ENCODE peak calls at places on chromosomes 12 and 14, in four cellular contexts. N is mammary epithelial cell, G is neural progenitor cell, Q is A549. J is an unnamed sample.

GRCh38 chr12:89348894-89349669 is 3.2 kb downstream of the DUSP6 start:
- DNase-seq in N (peak; percentile 28), G (peak; percentile 30), Q (no peak), J (no peak)

GRCh38 chr12:95473440-95473946 is 459 bp upstream of the METAP2 start:
- DNase-seq in N (peak; percentile 56), G (peak; percentile 45), Q (peak; percentile 43), J (peak; percentile 53)

GRCh38 chr14:100858838-100859220 is 32.9 kb downstream of the MEG3 start:
- DNase-seq in N (no peak), G (no peak), Q (no peak), J (no peak)

GRCh38 chr12:71970031-71970430 is 31.4 kb downstream of the TPH2 start:
- DNase-seq in N (no peak), G (no peak), Q (no peak), J (no peak)

GRCh38 chr12:89383235-89384049 is 31.1 kb upstream of the DUSP6 start:
- DNase-seq in N (no peak), G (peak; percentile 20), Q (no peak), J (no peak)

GRCh38 chr14:104864267-104865068 is 600 bp upstream of the CEP170B start:
- DNase-seq in N (peak; percentile 86), G (peak; percentile 75), Q (peak; percentile 37), J (no peak)

GRCh38 chr14:100909439-100909838 is 5.9 kb upstream of the RTL1 start:
- DNase-seq in N (no peak), G (no peak), Q (no peak), J (no peak)

GRCh38 chr12:24728366-24728765 is 220.5 kb downstream of the BCAT1 start:
- DNase-seq in N (peak; percentile 14), G (peak; percentile 30), Q (peak; percentile 10), J (no peak)

GRCh38 chr14:80955434-80955939 is at the start of gene TSHR:
- DNase-seq in N (no peak), G (peak; percentile 23), Q (peak; percentile 7), J (no peak)

GRCh38 chr14:78232666-78233065 is 62.5 kb downstream of the NRXN3 start:
- DNase-seq in N (no peak), G (no peak), Q (no peak), J (no peak)

GRCh38 chr14:105267820-105268548 is 19.7 kb downstream of the BTBD6 start:
- DNase-seq in N (peak; percentile 15), G (no peak), Q (no peak), J (no peak)

GRCh38 chr12:127613056-127613455 is 653.9 kb upstream of the TMEM132C start:
- DNase-seq in N (no peak), G (no peak), Q (no peak), J (no peak)

GRCh38 chr12:6915023-6915788 is 826 bp downstream of the ENO2 start:
- DNase-seq in N (no peak), G (peak; percentile 81), Q (peak; percentile 65), J (no peak)

GRCh38 chr12:74538491-74539258 is 1.0 kb downstream of the ATXN7L3B start:
- DNase-seq in N (peak; percentile 21), G (no peak), Q (no peak), J (no peak)

GRCh38 chr14:102554835-102555819 is 37.3 kb upstream of the RCOR1 start:
- DNase-seq in N (no peak), G (peak; percentile 87), Q (no peak), J (no peak)

GRCh38 chr14:105846312-105846711 is 319.9 kb downstream of the TMEM121 start:
- DNase-seq in N (no peak), G (no peak), Q (no peak), J (no peak)

GRCh38 chr14:103880334-103880985 is 33.1 kb upstream of the PPP1R13B start:
- DNase-seq in N (peak; percentile 43), G (peak; percentile 24), Q (peak; percentile 54), J (no peak)

GRCh38 chr14:104977681-104978647 is at the start of gene AHNAK2:
- DNase-seq in N (peak; percentile 75), G (peak; percentile 96), Q (peak; percentile 60), J (no peak)

GRCh38 chr14:75720828-75721227 is 59.8 kb downstream of the TTLL5 start:
- DNase-seq in N (peak; percentile 18), G (no peak), Q (no peak), J (no peak)

GRCh38 chr12:52173526-52173925 is 18.3 kb downstream of the KRT80 start:
- DNase-seq in N (no peak), G (no peak), Q (no peak), J (no peak)

GRCh38 chr12:29301114-29301513 is 79.9 kb downstream of the ERGIC2 start:
- DNase-seq in N (no peak), G (no peak), Q (no peak), J (no peak)

GRCh38 chr14:50396636-50397460 is at the start of gene CDKL1:
- DNase-seq in N (peak; percentile 76), G (peak; percentile 86), Q (peak; percentile 43), J (no peak)

GRCh38 chr12:92186038-92186470 is 40.4 kb upstream of the BTG1 start:
- DNase-seq in N (no peak), G (no peak), Q (no peak), J (no peak)

GRCh38 chr14:51547260-51547659 is 104.5 kb upstream of the FRMD6 start:
- DNase-seq in N (peak; percentile 99), G (no peak), Q (peak; percentile 55), J (peak; percentile 93)

GRCh38 chr14:93857500-93857899 is 69.2 kb upstream of the PRIMA1 start:
- DNase-seq in N (no peak), G (peak; percentile 47), Q (no peak), J (no peak)

GRCh38 chr12:66664076-66664475 is 14.8 kb downstream of the GRIP1 start:
- DNase-seq in N (peak; percentile 14), G (no peak), Q (no peak), J (no peak)

GRCh38 chr12:10365716-10366433 is 24.0 kb downstream of the KLRK1 start:
- DNase-seq in N (peak; percentile 25), G (peak; percentile 3), Q (no peak), J (no peak)

GRCh38 chr14:88749139-88749538 is 43.6 kb downstream of the EML5 start:
- DNase-seq in N (peak; percentile 56), G (no peak), Q (no peak), J (no peak)

GRCh38 chr12:3236345-3237153 is 159.4 kb downstream of the TSPAN9 start:
- DNase-seq in N (peak; percentile 29), G (peak; percentile 67), Q (peak; percentile 40), J (no peak)

GRCh38 chr12:99977550-99977949 is 7.2 kb downstream of the ANKS1B start:
- DNase-seq in N (no peak), G (no peak), Q (no peak), J (no peak)

GRCh38 chr12:56581418-56582145 is 48.5 kb downstream of the BAZ2A start:
- DNase-seq in N (peak; percentile 81), G (no peak), Q (no peak), J (no peak)

GRCh38 chr12:87120440-87120839 is 864.2 kb upstream of the MGAT4C start:
- DNase-seq in N (no peak), G (no peak), Q (no peak), J (no peak)

GRCh38 chr12:43090981-43091380 is 461.0 kb downstream of the ADAMTS20 start:
- DNase-seq in N (no peak), G (no peak), Q (no peak), J (no peak)
- H3K4me3 ChIP-seq in N (no peak overlapping the region), G (no peak overlapping the region), Q (no peak overlapping the region), J (no peak overlapping the region)

GRCh38 chr12:98895086-98895651 is 250.1 kb downstream of the APAF1 start:
- DNase-seq in N (no peak), G (peak; percentile 75), Q (no peak), J (no peak)
- H3K4me3 ChIP-seq in N (no peak overlapping the region), G (peak overlapping the region; percentile 69), Q (no peak overlapping the region), J (no peak overlapping the region)

DNA sequence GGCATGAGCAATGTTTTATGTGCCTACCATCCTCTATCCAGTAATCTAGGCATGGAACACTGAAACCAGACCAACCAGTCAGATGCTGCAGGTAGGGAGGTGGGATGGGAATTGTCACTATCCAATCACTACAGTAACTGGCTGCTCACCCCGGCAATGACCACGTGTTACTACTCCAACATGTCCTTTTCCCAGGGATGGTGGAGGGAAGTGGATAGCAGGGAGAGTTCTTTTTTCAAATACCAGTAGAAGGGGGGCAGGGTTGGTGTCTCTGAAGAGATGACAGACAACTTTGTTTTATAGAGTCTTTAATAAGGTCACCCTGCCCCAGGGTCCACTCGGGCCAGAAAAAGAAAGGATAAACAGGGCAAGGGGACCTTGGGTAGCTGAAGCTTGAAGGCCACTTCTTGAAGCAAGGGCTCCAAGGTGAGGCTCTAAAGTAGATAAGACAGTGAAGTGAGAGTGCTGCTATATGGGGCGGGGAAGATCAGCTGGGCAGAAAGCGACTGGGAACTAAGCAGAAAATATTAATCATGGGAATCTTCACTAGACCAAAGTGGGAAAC is 14.7 kb upstream of the CDH24 start:
- DNase-seq in N (peak; percentile 64), G (peak; percentile 49), Q (no peak), J (no peak)
- H3K4me3 ChIP-seq in N (no peak overlapping the region), G (peak overlapping the region; percentile 92), Q (no peak overlapping the region), J (peak overlapping the region; percentile 73)

GRCh38 chr12:114666746-114667668 is 17.0 kb downstream of the TBX3 start:
- DNase-seq in N (no peak), G (peak; percentile 81), Q (no peak), J (no peak)
- H3K4me3 ChIP-seq in N (no peak overlapping the region), G (peak overlapping the region; percentile 37), Q (no peak overlapping the region), J (no peak overlapping the region)

GRCh38 chr14:62882967-62883366 is 162.3 kb downstream of the KCNH5 start:
- DNase-seq in N (no peak), G (no peak), Q (no peak), J (no peak)

GRCh38 chr14:62889354-62889753 is 155.9 kb downstream of the KCNH5 start:
- DNase-seq in N (no peak), G (no peak), Q (no peak), J (no peak)

GRCh38 chr14:62885451-62885850 is 159.8 kb downstream of the KCNH5 start:
- DNase-seq in N (peak; percentile 2), G (no peak), Q (no peak), J (no peak)

DNA sequence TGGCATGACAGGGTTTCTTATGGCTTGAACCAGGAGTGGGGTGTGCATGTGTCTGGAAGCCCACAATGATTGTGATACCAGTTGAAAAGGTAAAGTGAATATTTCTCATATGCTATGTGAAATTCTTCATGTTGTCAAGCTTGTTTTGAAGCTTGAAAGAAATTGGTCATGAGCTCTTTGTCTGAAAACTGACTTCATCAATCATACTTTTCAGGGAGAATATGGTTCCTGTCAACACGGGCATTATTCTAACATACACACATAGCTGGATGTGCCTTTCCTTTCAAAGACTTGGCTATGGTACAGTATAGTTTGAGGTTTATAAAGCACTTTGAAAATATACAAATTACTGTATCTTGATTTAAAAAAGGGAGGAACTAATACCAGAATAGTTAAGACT is 158.8 kb downstream of the KCNH5 start:
- DNase-seq in N (no peak), G (no peak), Q (no peak), J (no peak)
- H3K4me3 ChIP-seq in N (no peak overlapping the region), G (no peak overlapping the region), Q (no peak overlapping the region), J (no peak overlapping the region)